ENCODE peak calls at places on chromosomes 2 and 18, in four cellular contexts. G is K562, B is suprapubic skin, U is upper lobe of left lung. E is an unnamed sample.

GRCh38 chr2:167718560-167718959 is 528.8 kb downstream of the STK39 start:
- DNase-seq in G (no peak), U (no peak), B (no peak), E (no peak)

GRCh38 chr2:33133436-33133835 is 186.7 kb downstream of the LTBP1 start:
- DNase-seq in G (no peak), B (no peak), U (no peak), E (no peak)

GRCh38 chr18:45324081-45324480 is 291.2 kb upstream of the SLC14A2 start:
- DNase-seq in U (no peak), B (no peak), G (no peak), E (no peak)

GRCh38 chr2:45754087-45755015 is 102.9 kb downstream of the PRKCE start:
- DNase-seq in B (no peak), U (no peak), G (no peak), E (no peak)

GRCh38 chr18:5868218-5868904 is 27.0 kb downstream of the TMEM200C start:
- DNase-seq in G (peak; percentile 48), U (no peak), B (peak; percentile 81), E (peak; percentile 63)

GRCh38 chr18:57347784-57348183 is 4.6 kb upstream of the ST8SIA3 start:
- DNase-seq in B (no peak), G (no peak), U (peak; percentile 49), E (no peak)

GRCh38 chr2:46643951-46644350 is 164.6 kb downstream of the TMEM247 start:
- DNase-seq in B (no peak), G (no peak), U (no peak), E (no peak)

GRCh38 chr2:8059255-8059654 is 622.6 kb upstream of the ID2 start:
- DNase-seq in G (no peak), B (no peak), U (no peak), E (no peak)

GRCh38 chr2:156423674-156424282 is 12.4 kb upstream of the GPD2 start:
- DNase-seq in U (no peak), B (no peak), G (no peak), E (no peak)

GRCh38 chr2:127448526-127448925 is 30.3 kb downstream of the PROC start:
- DNase-seq in B (no peak), U (no peak), G (no peak), E (no peak)

GRCh38 chr2:46333912-46334311 is 36.7 kb downstream of the EPAS1 start:
- DNase-seq in G (no peak), B (peak; percentile 54), U (no peak), E (no peak)

GRCh38 chr2:233435436-233436190 is 81.3 kb downstream of the DGKD start:
- DNase-seq in U (no peak), B (peak; percentile 45), G (no peak), E (peak; percentile 24)

GRCh38 chr2:85797959-85798358 is 44.2 kb downstream of the ATOH8 start:
- DNase-seq in U (no peak), G (peak; percentile 44), B (peak; percentile 59), E (no peak)

GRCh38 chr2:201070966-201071304 is 536 bp downstream of the HYCC2 start:
- DNase-seq in U (no peak), B (no peak), G (no peak), E (no peak)

GRCh38 chr2:112582314-112582746 is 2.1 kb upstream of the CHCHD5 start:
- DNase-seq in G (peak; percentile 19), B (no peak), U (no peak), E (no peak)

GRCh38 chr2:132969371-132969985 is 299.5 kb upstream of the LYPD1 start:
- DNase-seq in G (no peak), B (no peak), U (no peak), E (no peak)

GRCh38 chr2:43051316-43051715 is 175.1 kb downstream of the ZFP36L2 start:
- DNase-seq in G (no peak), U (no peak), B (no peak), E (peak; percentile 41)

GRCh38 chr2:9782197-9782719 is 61.0 kb upstream of the TAF1B start:
- DNase-seq in U (no peak), G (no peak), B (peak; percentile 71), E (no peak)

GRCh38 chr2:18704224-18704623 is 114.9 kb upstream of the NT5C1B start:
- DNase-seq in B (no peak), U (no peak), G (no peak), E (no peak)

GRCh38 chr2:236507393-236508085 is 62.1 kb upstream of the ACKR3 start:
- DNase-seq in G (peak; percentile 8), U (peak; percentile 90), B (no peak), E (peak; percentile 58)

GRCh38 chr18:27428716-27429475 is 243.8 kb upstream of the CHST9 start:
- DNase-seq in B (no peak), G (no peak), U (no peak), E (no peak)

GRCh38 chr2:100291152-100291970 is 30.9 kb downstream of the LONRF2 start:
- DNase-seq in U (no peak), B (no peak), G (peak; percentile 90), E (peak; percentile 62)

GRCh38 chr2:200394045-200394444 is 87.6 kb downstream of the SPATS2L start:
- DNase-seq in B (no peak), U (no peak), G (no peak), E (no peak)

GRCh38 chr2:46229134-46230063 is 67.8 kb upstream of the EPAS1 start:
- DNase-seq in G (no peak), U (no peak), B (no peak), E (no peak)

GRCh38 chr2:96157649-96158553 is 12.7 kb upstream of the DUSP2 start:
- DNase-seq in G (peak; percentile 93), U (no peak), B (no peak), E (no peak)

GRCh38 chr2:118254117-118254516 is 165.8 kb downstream of the INSIG2 start:
- DNase-seq in U (no peak), B (no peak), G (no peak), E (no peak)

GRCh38 chr2:176001903-176002683 is at the start of gene LNPK:
- DNase-seq in B (peak; percentile 94), U (peak; percentile 99), G (peak; percentile 97), E (peak; percentile 94)
- TF ChIP-seq EP300 in B (no peak), U (no peak), G (peak; percentile 40), E (no peak)

GRCh38 chr2:190412971-190413370 is 4.8 kb downstream of the MFSD6 start:
- DNase-seq in U (no peak), G (no peak), B (no peak), E (no peak)

GRCh38 chr2:190413421-190413820 is 5.3 kb downstream of the MFSD6 start:
- DNase-seq in U (no peak), B (no peak), G (no peak), E (no peak)

GRCh38 chr2:190415794-190416729 is 7.9 kb downstream of the MFSD6 start:
- DNase-seq in B (no peak), G (no peak), U (no peak), E (no peak)

GRCh38 chr2:190417045-190417842 is 9.1 kb downstream of the MFSD6 start:
- DNase-seq in U (no peak), B (no peak), G (no peak), E (no peak)

GRCh38 chr2:190415251-190415650 is 7.1 kb downstream of the MFSD6 start:
- DNase-seq in U (no peak), G (no peak), B (no peak), E (no peak)
- H3K4me1 ChIP-seq in U (peaks cover 25% of the 10 kb centered on the region), G (peaks cover 3% of the 10 kb centered on the region), B (peaks cover 95% of the 10 kb centered on the region), E (peaks cover 57% of the 10 kb centered on the region)

GRCh38 chr2:239330836-239331235 is 70.0 kb downstream of the HDAC4 start:
- DNase-seq in G (no peak), B (no peak), U (no peak), E (no peak)
- TF ChIP-seq EP300 in G (no peak), B (no peak), U (no peak), E (no peak)

GRCh38 chr18:10055125-10055750 is 141.4 kb downstream of the VAPA start:
- DNase-seq in B (peak; percentile 35), U (no peak), G (no peak), E (no peak)

GRCh38 chr18:10054366-10054765 is 140.6 kb downstream of the VAPA start:
- DNase-seq in G (no peak), B (no peak), U (no peak), E (no peak)

GRCh38 chr18:10057401-10057800 is 143.6 kb downstream of the VAPA start:
- DNase-seq in U (no peak), B (peak; percentile 77), G (no peak), E (no peak)

GRCh38 chr18:10057808-10058791 is 144.3 kb downstream of the VAPA start:
- DNase-seq in G (no peak), B (peak; percentile 40), U (no peak), E (no peak)

DNA sequence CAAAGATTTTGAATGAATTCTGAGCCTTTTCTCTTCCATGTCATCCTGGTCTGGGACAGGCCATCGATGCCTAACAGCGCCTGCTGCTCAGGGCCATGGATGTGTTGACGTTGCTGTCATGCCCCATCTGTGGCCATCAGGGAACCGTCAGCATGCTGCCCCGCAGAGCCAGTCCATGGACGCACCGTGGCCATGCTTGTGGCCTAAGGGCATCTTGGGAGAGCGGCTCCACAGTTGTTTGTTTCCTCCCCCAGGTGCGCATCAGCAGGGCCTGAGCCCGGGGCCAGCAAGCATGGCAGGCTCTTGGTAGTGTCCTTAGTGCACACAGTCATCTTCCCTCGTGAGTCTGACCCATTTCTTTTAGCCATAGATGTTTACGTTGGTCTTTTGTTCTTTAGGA is 142.7 kb downstream of the VAPA start:
- DNase-seq in B (peak; percentile 55), G (no peak), U (peak; percentile 60), E (no peak)
- H3K4me1 ChIP-seq in B (peaks cover 46% of the 10 kb centered on the region), G (no peaks in the 10 kb centered on the region), U (peaks cover 44% of the 10 kb centered on the region), E (peaks cover 53% of the 10 kb centered on the region)

GRCh38 chr2:212940816-212941215 is 210.6 kb downstream of the IKZF2 start:
- DNase-seq in U (no peak), B (no peak), G (no peak), E (peak; percentile 70)
- TF ChIP-seq EP300 in U (no peak), B (no peak), G (no peak), E (no peak)

GRCh38 chr18:32549248-32549842 is 78.7 kb upstream of the GAREM1 start:
- DNase-seq in B (no peak), U (no peak), G (peak; percentile 46), E (peak; percentile 71)

GRCh38 chr18:32542221-32542798 is 71.6 kb upstream of the GAREM1 start:
- DNase-seq in U (no peak), B (no peak), G (no peak), E (no peak)

GRCh38 chr18:32548688-32549087 is 78.0 kb upstream of the GAREM1 start:
- DNase-seq in G (no peak), B (no peak), U (no peak), E (no peak)

GRCh38 chr18:32550958-32551357 is 80.3 kb upstream of the GAREM1 start:
- DNase-seq in B (no peak), G (peak; percentile 17), U (no peak), E (no peak)

GRCh38 chr18:32545631-32546030 is 74.9 kb upstream of the GAREM1 start:
- DNase-seq in U (no peak), B (no peak), G (no peak), E (no peak)
- H3K4me1 ChIP-seq in U (no peaks in the 10 kb centered on the region), B (no peaks in the 10 kb centered on the region), G (no peaks in the 10 kb centered on the region), E (no peaks in the 10 kb centered on the region)

GRCh38 chr2:138780451-138780880 is 276 bp upstream of the NXPH2 start:
- DNase-seq in B (no peak), G (no peak), U (peak; percentile 77), E (no peak)

GRCh38 chr2:138779451-138780440 is at the start of gene NXPH2:
- DNase-seq in U (peak; percentile 82), B (no peak), G (no peak), E (no peak)

GRCh38 chr2:138782378-138782777 is 2.2 kb upstream of the NXPH2 start:
- DNase-seq in U (no peak), B (no peak), G (no peak), E (no peak)

GRCh38 chr2:138777996-138778395 is 2.2 kb downstream of the NXPH2 start:
- DNase-seq in G (no peak), U (no peak), B (no peak), E (no peak)

GRCh38 chr2:138780908-138781307 is 718 bp upstream of the NXPH2 start:
- DNase-seq in G (no peak), B (no peak), U (no peak), E (no peak)
- TF ChIP-seq EP300 in G (no peak), B (no peak), U (no peak), E (no peak)

E was measured in stomach.